ENCODE peak calls at places on chromosomes 4 and X, in four cellular contexts. F is SK-N-SH, O is kidney epithelial cell, Y is WERI-Rb-1. E is an unnamed sample.

GRCh38 chrX:30570505-30570904 is 7.1 kb downstream of the TASL start:
- DNase-seq in O (no peak), Y (no peak), F (peak), E (peak)

GRCh38 chr4:18840499-18840898 is 818.9 kb upstream of the LCORL start:
- DNase-seq in Y (no peak), O (no peak), F (no peak), E (peak)

GRCh38 chr4:86942185-86942666 is 7.4 kb downstream of the AFF1 start:
- DNase-seq in Y (no peak), O (no peak), F (no peak), E (no peak)

GRCh38 chrX:69137911-69138310 is 27.3 kb downstream of the PJA1 start:
- DNase-seq in F (no peak), Y (no peak), O (no peak), E (no peak)

GRCh38 chr4:189988892-189989431 is 38.1 kb downstream of the FRG2 start:
- DNase-seq in F (no peak), Y (no peak), O (no peak), E (no peak)

GRCh38 chr4:15649914-15650545 is 5.1 kb downstream of the FBXL5 start:
- DNase-seq in O (no peak), F (peak), Y (peak), E (no peak)

GRCh38 chr4:143178923-143179322 is 5.8 kb upstream of the USP38 start:
- DNase-seq in Y (no peak), O (no peak), F (no peak), E (no peak)

GRCh38 chr4:148227147-148227546 is 215.1 kb downstream of the NR3C2 start:
- DNase-seq in F (no peak), O (no peak), Y (no peak), E (no peak)

GRCh38 chr4:13966241-13967195 is 339.0 kb upstream of the BOD1L1 start:
- DNase-seq in F (no peak), Y (no peak), O (peak), E (peak)

GRCh38 chr4:122921971-122922876 is at the start of gene NUDT6:
- DNase-seq in Y (peak), F (peak), O (peak), E (no peak)

GRCh38 chrX:104195013-104195412 is 28.8 kb downstream of the FAM199X start:
- DNase-seq in O (no peak), Y (no peak), F (no peak), E (no peak)

GRCh38 chrX:119375561-119375960 is 23.6 kb upstream of the SLC25A43 start:
- DNase-seq in F (no peak), O (no peak), Y (no peak), E (no peak)

GRCh38 chrX:19059063-19059462 is 63.2 kb downstream of the ADGRG2 start:
- DNase-seq in O (no peak), F (no peak), Y (no peak), E (no peak)

GRCh38 chr4:98341309-98341708 is 80.1 kb downstream of the RAP1GDS1 start:
- DNase-seq in F (peak), O (peak), Y (peak), E (peak)

GRCh38 chrX:20265221-20265725 is 1.4 kb downstream of the RPS6KA3 start:
- DNase-seq in Y (peak), F (peak), O (peak), E (peak)

GRCh38 chrX:102651242-102651967 is at the start of gene GPRASP1:
- DNase-seq in Y (peak), F (peak), O (no peak), E (no peak)

GRCh38 chr4:123807187-123807586 is 410.6 kb downstream of the SPRY1 start:
- DNase-seq in F (no peak), O (no peak), Y (no peak), E (no peak)

GRCh38 chr4:163638909-163639308 is 144.4 kb downstream of the TMA16 start:
- DNase-seq in F (no peak), O (no peak), Y (no peak), E (no peak)

GRCh38 chr4:99723555-99724450 is 66.2 kb upstream of the C4orf54 start:
- DNase-seq in Y (no peak), F (peak), O (peak), E (peak)

GRCh38 chrX:64885850-64886249 is 90.4 kb downstream of the ZC4H2 start:
- DNase-seq in F (peak), O (no peak), Y (peak), E (no peak)

GRCh38 chrX:1416965-1417760 is 25.2 kb upstream of the SLC25A6 start:
- DNase-seq in O (no peak), F (no peak), Y (no peak), E (no peak)

GRCh38 chrX:15864629-15865028 is 10.0 kb upstream of the AP1S2 start:
- DNase-seq in F (no peak), Y (no peak), O (no peak), E (no peak)

GRCh38 chrX:47187106-47187677 is 6.4 kb upstream of the UBA1 start:
- DNase-seq in Y (no peak), F (no peak), O (no peak), E (no peak)

GRCh38 chr4:102623622-102624021 is 122.5 kb downstream of the NFKB1 start:
- DNase-seq in O (no peak), F (peak), Y (peak), E (peak)

GRCh38 chrX:84340981-84341380 is 153.0 kb upstream of the RPS6KA6 start:
- DNase-seq in O (no peak), F (no peak), Y (no peak), E (no peak)

GRCh38 chr4:95105983-95106382 is 348.2 kb downstream of the BMPR1B start:
- DNase-seq in O (no peak), F (no peak), Y (no peak), E (no peak)

GRCh38 chr4:89572224-89572858 is 264.6 kb downstream of the SNCA start:
- DNase-seq in F (no peak), O (no peak), Y (no peak), E (peak)

GRCh38 chr4:152278505-152279301 is 257.2 kb downstream of the FBXW7 start:
- DNase-seq in Y (no peak), O (peak), F (no peak), E (no peak)

GRCh38 chrX:14936561-14936960 is 63.3 kb downstream of the MOSPD2 start:
- DNase-seq in Y (no peak), F (no peak), O (no peak), E (peak)

GRCh38 chr4:159444668-159445067 is 341.8 kb downstream of the RAPGEF2 start:
- DNase-seq in O (no peak), Y (no peak), F (no peak), E (no peak)

GRCh38 chr4:6221851-6222760 is 21.8 kb upstream of the JAKMIP1 start:
- DNase-seq in O (no peak), F (peak), Y (no peak), E (no peak)

GRCh38 chr4:18937746-18938145 is 916.2 kb upstream of the LCORL start:
- DNase-seq in F (no peak), O (no peak), Y (no peak), E (no peak)

GRCh38 chr4:74768857-74769525 is 25.3 kb downstream of the BTC start:
- DNase-seq in F (no peak), O (peak), Y (no peak), E (peak)

GRCh38 chrX:97030463-97030862 is 146.8 kb downstream of the RPA4 start:
- DNase-seq in F (no peak), O (no peak), Y (no peak), E (no peak)

GRCh38 chr4:153494562-153494961 is 28.4 kb downstream of the TMEM131L start:
- DNase-seq in O (no peak), Y (no peak), F (no peak), E (no peak)

GRCh38 chr4:119100640-119101039 is 35.0 kb upstream of the MYOZ2 start:
- DNase-seq in Y (no peak), O (no peak), F (no peak), E (no peak)

GRCh38 chr4:162115323-162115722 is 48.5 kb downstream of the FSTL5 start:
- DNase-seq in F (no peak), O (no peak), Y (peak), E (no peak)

GRCh38 chr4:114184901-114185300 is 205.5 kb upstream of the ARSJ start:
- DNase-seq in F (no peak), Y (no peak), O (no peak), E (no peak)

GRCh38 chrX:134186362-134187121 is 50.4 kb upstream of the CCDC160 start:
- DNase-seq in O (no peak), Y (no peak), F (no peak), E (no peak)

GRCh38 chr4:76757418-76757910 is 140.5 kb downstream of the SOWAHB start:
- DNase-seq in O (no peak), Y (no peak), F (no peak), E (no peak)
- H3K4me3 ChIP-seq in O (no peak), Y (no peak), F (no peak), E (no peak)

GRCh38 chr4:147093206-147093605 is 147.5 kb upstream of the TTC29 start:
- DNase-seq in F (no peak), O (peak), Y (no peak), E (no peak)

GRCh38 chr4:147090486-147090885 is 144.8 kb upstream of the TTC29 start:
- DNase-seq in Y (no peak), F (no peak), O (no peak), E (no peak)

GRCh38 chr4:147096667-147097604 is 151.3 kb upstream of the TTC29 start:
- DNase-seq in Y (no peak), F (peak), O (peak), E (peak)

GRCh38 chr4:147094228-147094627 is 148.6 kb upstream of the TTC29 start:
- DNase-seq in Y (peak), O (no peak), F (no peak), E (no peak)
- TF ChIP-seq CTCF in Y (peak), O (peak), F (no peak), E (peak)

GRCh38 chr4:165330666-165331065 is 3.2 kb downstream of the MSMO1 start:
- DNase-seq in Y (no peak), F (no peak), O (no peak), E (no peak)

GRCh38 chr4:165331823-165332222 is 4.4 kb downstream of the MSMO1 start:
- DNase-seq in F (no peak), Y (no peak), O (no peak), E (no peak)

GRCh38 chr4:165331316-165331715 is 3.8 kb downstream of the MSMO1 start:
- DNase-seq in Y (no peak), O (no peak), F (no peak), E (no peak)

GRCh38 chr4:165330071-165330470 is 2.6 kb downstream of the MSMO1 start:
- DNase-seq in F (no peak), Y (no peak), O (no peak), E (no peak)

GRCh38 chr4:165332502-165332901 is 5.0 kb downstream of the MSMO1 start:
- DNase-seq in F (no peak), Y (no peak), O (no peak), E (no peak)
- H3K4me3 ChIP-seq in F (no peak), Y (no peak), O (no peak), E (peak)

GRCh38 chr4:79042079-79042674 is 102.9 kb upstream of the PAQR3 start:
- DNase-seq in F (peak), Y (peak), O (no peak), E (peak)
- TF ChIP-seq CTCF in F (peak), Y (peak), O (peak), E (peak)

DNA sequence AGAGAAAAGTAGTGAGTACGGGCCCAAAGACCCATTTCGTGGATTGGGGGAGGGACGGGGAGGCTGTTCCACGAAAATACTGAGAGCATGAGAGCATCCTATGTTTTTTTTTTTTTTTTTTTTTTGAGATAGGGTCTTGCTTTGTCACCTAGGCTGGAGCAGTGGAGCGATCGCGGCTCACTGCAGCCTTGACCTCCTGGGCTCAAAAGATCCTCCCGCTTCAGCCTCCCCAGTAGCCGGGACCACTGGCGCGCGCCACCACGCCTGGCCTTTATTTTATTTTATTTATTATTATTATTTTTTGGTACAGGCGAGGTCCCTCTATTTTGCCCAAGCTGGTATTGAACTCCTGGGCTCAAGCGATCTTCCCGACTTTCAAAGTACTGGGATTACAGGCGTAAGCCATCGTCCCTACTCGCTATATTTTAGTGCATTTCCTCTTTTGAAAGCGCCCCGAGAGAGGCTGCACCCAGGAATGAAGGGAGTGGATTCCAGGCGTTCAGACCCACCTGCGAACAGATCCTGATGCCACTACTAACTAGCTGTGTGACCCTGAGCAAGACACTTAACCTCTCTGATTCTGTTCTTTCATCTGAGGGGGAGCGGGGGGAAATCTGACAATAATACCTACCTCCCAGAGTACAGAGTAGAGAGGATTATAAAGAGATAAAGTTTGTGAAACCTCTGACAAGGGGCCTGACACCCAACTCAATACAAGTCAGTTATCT is 5.4 kb upstream of the MSX1 start:
- DNase-seq in Y (no peak), F (no peak), O (no peak), E (no peak)
- H3K4me3 ChIP-seq in Y (no peak), F (no peak), O (no peak), E (no peak)

GRCh38 chrX:12060489-12061260 is 77.6 kb upstream of the FRMPD4 start:
- DNase-seq in Y (no peak), F (no peak), O (no peak), E (no peak)

GRCh38 chrX:12052109-12052508 is 86.2 kb upstream of the FRMPD4 start:
- DNase-seq in F (no peak), O (no peak), Y (no peak), E (no peak)

DNA sequence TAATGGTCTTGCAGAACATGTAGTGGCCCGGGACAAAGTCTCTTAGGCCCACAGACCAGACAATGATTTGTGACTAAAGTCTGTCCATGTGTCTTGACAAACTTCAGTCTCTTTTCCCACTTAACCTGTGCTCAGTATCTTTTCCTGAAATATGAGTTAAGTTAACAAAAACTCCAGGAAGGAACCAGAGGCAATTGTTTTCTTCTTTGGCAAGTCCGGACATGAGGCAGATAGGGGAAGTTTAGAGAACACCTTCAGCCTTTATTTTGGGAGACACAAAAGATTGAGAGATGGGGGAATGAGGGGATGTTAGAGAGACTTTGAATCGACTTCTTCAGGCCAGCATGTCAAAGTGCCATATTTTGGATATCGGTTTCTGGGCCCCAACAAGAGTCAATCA is 80.2 kb upstream of the FRMPD4 start:
- DNase-seq in F (no peak), Y (no peak), O (no peak), E (no peak)
- TF ChIP-seq CTCF in F (no peak), Y (no peak), O (no peak), E (no peak)